ENCODE peak calls at places on chromosomes 4 and X, in five cellular contexts. G is HFFc6, A is AG09319, Y is tibial artery, T is EL. K is an unnamed sample.
A peak's percentile ranks its signal among the peaks of the same experiment; 100 is the strongest.

GRCh38 chr4:101853691-101854090 is 63.2 kb downstream of the BANK1 start:
- DNase-seq in G (no peak), A (no peak), Y (no peak), T (no peak), K (no peak)

GRCh38 chrX:139758250-139758649 is 50.3 kb upstream of the MCF2 start:
- DNase-seq in G (no peak), A (no peak), Y (no peak), T (no peak), K (no peak)

GRCh38 chrX:111013778-111014455 is 82.1 kb upstream of the PAK3 start:
- DNase-seq in G (no peak), A (no peak), Y (no peak), T (no peak), K (no peak)

GRCh38 chrX:19344207-19344534 is 444 bp downstream of the PDHA1 start:
- DNase-seq in G (no peak), A (no peak), Y (no peak), T (no peak), K (no peak)

GRCh38 chrX:153626863-153627674 is 19.9 kb upstream of the DUSP9 start:
- DNase-seq in G (no peak), A (no peak), Y (no peak), T (no peak), K (peak; percentile 19)

GRCh38 chr4:10416441-10416840 is 40.8 kb downstream of the ZNF518B start:
- DNase-seq in G (no peak), A (no peak), Y (no peak), T (no peak), K (no peak)

GRCh38 chr4:54320826-54321320 is 91.8 kb downstream of the PDGFRA start:
- DNase-seq in G (no peak), A (no peak), Y (no peak), T (no peak), K (no peak)

GRCh38 chr4:23245196-23245595 is 552.5 kb downstream of the GBA3 start:
- DNase-seq in G (no peak), A (no peak), Y (no peak), T (no peak), K (no peak)

GRCh38 chrX:39309721-39310152 is 508.5 kb downstream of the MID1IP1 start:
- DNase-seq in G (no peak), A (no peak), Y (no peak), T (peak; percentile 10), K (no peak)

GRCh38 chrX:29435396-29435795 is 780.0 kb upstream of the MAGEB2 start:
- DNase-seq in G (no peak), A (no peak), Y (no peak), T (no peak), K (no peak)

GRCh38 chr4:175639346-175639745 is 172.7 kb downstream of the GPM6A start:
- DNase-seq in G (no peak), A (no peak), Y (no peak), T (peak; percentile 6), K (no peak)

GRCh38 chr4:125359960-125360628 is 45.3 kb downstream of the FAT4 start:
- DNase-seq in G (no peak), A (no peak), Y (no peak), T (no peak), K (no peak)

GRCh38 chr4:72295966-72296557 is 264.3 kb downstream of the NPFFR2 start:
- DNase-seq in G (peak; percentile 53), A (peak; percentile 20), Y (no peak), T (peak; percentile 55), K (no peak)

GRCh38 chr4:40916880-40917279 is 167.1 kb downstream of the NSUN7 start:
- DNase-seq in G (no peak), A (no peak), Y (peak; percentile 36), T (peak; percentile 35), K (peak; percentile 65)

GRCh38 chrX:154402622-154403127 is 4.5 kb downstream of the RPL10 start:
- DNase-seq in G (no peak), A (no peak), Y (no peak), T (no peak), K (no peak)

GRCh38 chrX:31340587-31340986 is 268.7 kb upstream of the FTHL17 start:
- DNase-seq in G (no peak), A (no peak), Y (no peak), T (no peak), K (no peak)

GRCh38 chrX:155577682-155578081 is 35.1 kb downstream of the TMLHE start:
- DNase-seq in G (no peak), A (no peak), Y (no peak), T (no peak), K (no peak)

GRCh38 chrX:76427560-76428242 is at the start of gene MAGEE1:
- DNase-seq in G (peak; percentile 35), A (peak; percentile 16), Y (peak; percentile 66), T (peak; percentile 60), K (peak; percentile 77)

GRCh38 chrX:41333744-41333993 is 293 bp upstream of the DDX3X start:
- DNase-seq in G (no peak), A (peak; percentile 78), Y (peak; percentile 51), T (peak; percentile 85), K (no peak)

GRCh38 chr4:40627540-40627939 is 2.1 kb downstream of the RBM47 start:
- DNase-seq in G (no peak), A (no peak), Y (no peak), T (no peak), K (no peak)

GRCh38 chr4:48012819-48013218 is 3.7 kb downstream of the CNGA1 start:
- DNase-seq in G (no peak), A (no peak), Y (no peak), T (no peak), K (no peak)

GRCh38 chrX:24668111-24668510 is 21.0 kb upstream of the PCYT1B start:
- DNase-seq in G (no peak), A (no peak), Y (no peak), T (no peak), K (no peak)

GRCh38 chrX:111086521-111087127 is 9.4 kb upstream of the PAK3 start:
- DNase-seq in G (no peak), A (no peak), Y (no peak), T (no peak), K (no peak)

GRCh38 chr4:129972257-129972656 is 876.3 kb downstream of the C4orf33 start:
- DNase-seq in G (no peak), A (no peak), Y (no peak), T (no peak), K (no peak)

GRCh38 chrX:41923925-41924693 is 755 bp upstream of the CASK start:
- DNase-seq in G (peak; percentile 13), A (no peak), Y (peak; percentile 21), T (peak; percentile 31), K (no peak)

GRCh38 chr4:105551968-105552746 is at the start of gene ARHGEF38:
- DNase-seq in G (peak; percentile 1), A (no peak), Y (no peak), T (peak; percentile 32), K (no peak)

GRCh38 chrX:40175416-40176255 is 77.9 kb upstream of the BCOR start:
- DNase-seq in G (peak; percentile 20), A (no peak), Y (peak; percentile 61), T (peak; percentile 60), K (peak; percentile 87)

GRCh38 chrX:53260836-53261235 is 20.5 kb downstream of the IQSEC2 start:
- DNase-seq in G (no peak), A (no peak), Y (no peak), T (no peak), K (no peak)

GRCh38 chrX:72142094-72142843 is 10.6 kb upstream of the RTL5 start:
- DNase-seq in G (no peak), A (no peak), Y (no peak), T (no peak), K (no peak)

GRCh38 chr4:176276710-176277109 is 7.7 kb upstream of the ASB5 start:
- DNase-seq in G (no peak), A (no peak), Y (no peak), T (no peak), K (no peak)

GRCh38 chrX:78979789-78980464 is 34.7 kb downstream of the P2RY10 start:
- DNase-seq in G (no peak), A (no peak), Y (no peak), T (peak; percentile 2), K (no peak)

GRCh38 chr4:21046121-21046520 is 345.9 kb downstream of the PACRGL start:
- DNase-seq in G (no peak), A (no peak), Y (no peak), T (peak; percentile 16), K (no peak)

GRCh38 chrX:135923353-135923752 is 29.8 kb downstream of the SAGE1 start:
- DNase-seq in G (peak; percentile 0), A (no peak), Y (no peak), T (no peak), K (no peak)

K was measured in psoas muscle.